ENCODE peak calls at places on chromosomes 12 and 14, in seven cellular contexts. One of them, this sample, is unnamed.
A peak's percentile ranks its signal among the peaks of the same experiment; 100 is the strongest.

GRCh38 chr12:27970391-27970980 is 2.0 kb downstream of the PTHLH start:
- DNase-seq in astrocyte: peak; percentile 56
- DNase-seq in tibial nerve: peak; percentile 11
- DNase-seq in kidney: peak; percentile 75
- DNase-seq in CD8-positive, alpha-beta memory T cell: no peak
- DNase-seq in CD4-positive, alpha-beta memory T cell: no peak
- DNase-seq in effector memory CD4-positive, alpha-beta T cell: no peak
- DNase-seq in this sample: no peak

GRCh38 chr12:111219440-111219839 is 149.5 kb downstream of the PHETA1 start:
- DNase-seq in astrocyte: no peak
- DNase-seq in tibial nerve: no peak
- DNase-seq in kidney: no peak
- DNase-seq in CD8-positive, alpha-beta memory T cell: no peak
- DNase-seq in CD4-positive, alpha-beta memory T cell: no peak
- DNase-seq in effector memory CD4-positive, alpha-beta T cell: no peak
- DNase-seq in this sample: no peak

GRCh38 chr12:9667403-9667802 is 2.1 kb upstream of the CLEC2D start:
- DNase-seq in astrocyte: no peak
- DNase-seq in tibial nerve: no peak
- DNase-seq in kidney: no peak
- DNase-seq in CD8-positive, alpha-beta memory T cell: no peak
- DNase-seq in CD4-positive, alpha-beta memory T cell: no peak
- DNase-seq in effector memory CD4-positive, alpha-beta T cell: no peak
- DNase-seq in this sample: no peak

GRCh38 chr14:101428409-101428808 is 132.9 kb upstream of the DIO3 start:
- DNase-seq in astrocyte: no peak
- DNase-seq in tibial nerve: no peak
- DNase-seq in kidney: no peak
- DNase-seq in CD8-positive, alpha-beta memory T cell: no peak
- DNase-seq in CD4-positive, alpha-beta memory T cell: no peak
- DNase-seq in effector memory CD4-positive, alpha-beta T cell: no peak
- DNase-seq in this sample: no peak

GRCh38 chr14:28704153-28704552 is 62.4 kb upstream of the FOXG1 start:
- DNase-seq in astrocyte: peak; percentile 47
- DNase-seq in tibial nerve: no peak
- DNase-seq in kidney: no peak
- DNase-seq in CD8-positive, alpha-beta memory T cell: no peak
- DNase-seq in CD4-positive, alpha-beta memory T cell: no peak
- DNase-seq in effector memory CD4-positive, alpha-beta T cell: no peak
- DNase-seq in this sample: no peak

GRCh38 chr12:80777587-80777986 is 60.9 kb downstream of the MYF5 start:
- DNase-seq in astrocyte: peak; percentile 25
- DNase-seq in tibial nerve: no peak
- DNase-seq in kidney: no peak
- DNase-seq in CD8-positive, alpha-beta memory T cell: no peak
- DNase-seq in CD4-positive, alpha-beta memory T cell: no peak
- DNase-seq in effector memory CD4-positive, alpha-beta T cell: no peak
- DNase-seq in this sample: no peak

GRCh38 chr12:51371295-51371953 is 19.8 kb downstream of the GALNT6 start:
- DNase-seq in astrocyte: peak; percentile 97
- DNase-seq in tibial nerve: peak; percentile 48
- DNase-seq in kidney: peak; percentile 88
- DNase-seq in CD8-positive, alpha-beta memory T cell: no peak
- DNase-seq in CD4-positive, alpha-beta memory T cell: no peak
- DNase-seq in effector memory CD4-positive, alpha-beta T cell: no peak
- DNase-seq in this sample: peak; percentile 77

GRCh38 chr12:67042697-67043131 is 226.4 kb upstream of the CAND1 start:
- DNase-seq in astrocyte: peak; percentile 71
- DNase-seq in tibial nerve: no peak
- DNase-seq in kidney: no peak
- DNase-seq in CD8-positive, alpha-beta memory T cell: no peak
- DNase-seq in CD4-positive, alpha-beta memory T cell: no peak
- DNase-seq in effector memory CD4-positive, alpha-beta T cell: no peak
- DNase-seq in this sample: no peak

GRCh38 chr12:54030889-54031860 is 1.7 kb upstream of the HOXC5 start:
- DNase-seq in astrocyte: peak; percentile 5
- DNase-seq in tibial nerve: no peak
- DNase-seq in kidney: peak; percentile 86
- DNase-seq in CD8-positive, alpha-beta memory T cell: no peak
- DNase-seq in CD4-positive, alpha-beta memory T cell: no peak
- DNase-seq in effector memory CD4-positive, alpha-beta T cell: no peak
- DNase-seq in this sample: no peak

DNA sequence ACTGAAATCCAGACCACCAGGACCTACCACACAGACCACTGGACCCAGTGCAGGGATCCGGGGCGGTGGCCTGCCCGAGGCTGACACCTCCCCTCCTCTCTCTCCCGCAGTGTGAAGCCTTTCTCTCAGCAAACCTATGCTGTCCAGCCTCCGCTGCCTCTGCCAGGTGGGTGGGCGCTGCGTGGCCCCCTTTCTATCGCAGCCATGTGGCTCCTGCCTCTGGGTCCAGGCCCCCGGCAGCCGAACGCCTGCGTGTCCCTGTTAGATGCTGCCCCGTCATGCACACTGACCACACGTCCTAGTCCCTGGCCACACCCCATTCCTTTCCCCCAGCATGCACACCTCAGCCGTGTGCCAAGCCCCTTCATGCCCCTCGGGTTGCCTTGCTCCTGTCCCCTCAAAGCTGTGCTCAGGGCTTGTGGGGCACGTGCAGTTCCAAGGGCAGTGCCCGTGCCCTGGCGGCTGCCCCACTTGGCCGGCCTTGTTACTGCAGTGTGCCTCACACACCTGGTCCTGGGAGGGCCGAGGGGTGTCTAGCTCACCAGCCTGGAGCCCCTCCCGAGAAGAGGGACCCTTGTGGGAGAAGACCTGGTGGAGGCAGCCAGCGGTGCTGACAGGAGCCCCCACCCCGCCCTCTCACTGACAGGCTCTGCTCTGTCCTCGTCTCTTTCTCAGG is 58.0 kb upstream of the TSPAN9 start:
- DNase-seq in astrocyte: no peak
- DNase-seq in tibial nerve: no peak
- DNase-seq in kidney: no peak
- DNase-seq in CD8-positive, alpha-beta memory T cell: no peak
- DNase-seq in CD4-positive, alpha-beta memory T cell: no peak
- DNase-seq in effector memory CD4-positive, alpha-beta T cell: no peak
- DNase-seq in this sample: no peak
- H3K36me3 ChIP-seq in astrocyte: no peaks in the 10 kb centered on the region
- H3K36me3 ChIP-seq in tibial nerve: peaks cover 58% of the 10 kb centered on the region
- H3K36me3 ChIP-seq in kidney: no peaks in the 10 kb centered on the region
- H3K36me3 ChIP-seq in CD8-positive, alpha-beta memory T cell: no peaks in the 10 kb centered on the region
- H3K36me3 ChIP-seq in CD4-positive, alpha-beta memory T cell: no peaks in the 10 kb centered on the region
- H3K36me3 ChIP-seq in effector memory CD4-positive, alpha-beta T cell: no peaks in the 10 kb centered on the region
- H3K36me3 ChIP-seq in this sample: no peaks in the 10 kb centered on the region

GRCh38 chr12:62789856-62790255 is 145.1 kb downstream of the PPM1H start:
- DNase-seq in astrocyte: no peak
- DNase-seq in tibial nerve: no peak
- DNase-seq in kidney: no peak
- DNase-seq in CD8-positive, alpha-beta memory T cell: no peak
- DNase-seq in CD4-positive, alpha-beta memory T cell: no peak
- DNase-seq in effector memory CD4-positive, alpha-beta T cell: no peak
- DNase-seq in this sample: no peak
- H3K27ac ChIP-seq in astrocyte: no peak overlapping the region
- H3K27ac ChIP-seq in tibial nerve: no peak overlapping the region
- H3K27ac ChIP-seq in kidney: no peak overlapping the region
- H3K27ac ChIP-seq in CD8-positive, alpha-beta memory T cell: no peak overlapping the region
- H3K27ac ChIP-seq in CD4-positive, alpha-beta memory T cell: no peak overlapping the region
- H3K27ac ChIP-seq in effector memory CD4-positive, alpha-beta T cell: no peak overlapping the region
- H3K27ac ChIP-seq in this sample: no peak overlapping the region

GRCh38 chr14:81519200-81519998 is 14.3 kb downstream of the SEL1L start:
- DNase-seq in astrocyte: no peak
- DNase-seq in tibial nerve: no peak
- DNase-seq in kidney: no peak
- DNase-seq in CD8-positive, alpha-beta memory T cell: no peak
- DNase-seq in CD4-positive, alpha-beta memory T cell: peak; percentile 14
- DNase-seq in effector memory CD4-positive, alpha-beta T cell: no peak
- DNase-seq in this sample: no peak

GRCh38 chr14:81521356-81521755 is 12.3 kb downstream of the SEL1L start:
- DNase-seq in astrocyte: no peak
- DNase-seq in tibial nerve: no peak
- DNase-seq in kidney: no peak
- DNase-seq in CD8-positive, alpha-beta memory T cell: no peak
- DNase-seq in CD4-positive, alpha-beta memory T cell: no peak
- DNase-seq in effector memory CD4-positive, alpha-beta T cell: no peak
- DNase-seq in this sample: no peak

GRCh38 chr14:81523016-81523415 is 10.6 kb downstream of the SEL1L start:
- DNase-seq in astrocyte: no peak
- DNase-seq in tibial nerve: no peak
- DNase-seq in kidney: no peak
- DNase-seq in CD8-positive, alpha-beta memory T cell: no peak
- DNase-seq in CD4-positive, alpha-beta memory T cell: no peak
- DNase-seq in effector memory CD4-positive, alpha-beta T cell: no peak
- DNase-seq in this sample: no peak

GRCh38 chr14:81525129-81525528 is 8.5 kb downstream of the SEL1L start:
- DNase-seq in astrocyte: no peak
- DNase-seq in tibial nerve: no peak
- DNase-seq in kidney: no peak
- DNase-seq in CD8-positive, alpha-beta memory T cell: no peak
- DNase-seq in CD4-positive, alpha-beta memory T cell: no peak
- DNase-seq in effector memory CD4-positive, alpha-beta T cell: no peak
- DNase-seq in this sample: no peak

GRCh38 chr14:81523616-81524015 is 10.0 kb downstream of the SEL1L start:
- DNase-seq in astrocyte: no peak
- DNase-seq in tibial nerve: no peak
- DNase-seq in kidney: no peak
- DNase-seq in CD8-positive, alpha-beta memory T cell: no peak
- DNase-seq in CD4-positive, alpha-beta memory T cell: no peak
- DNase-seq in effector memory CD4-positive, alpha-beta T cell: no peak
- DNase-seq in this sample: no peak
- H3K36me3 ChIP-seq in astrocyte: peaks cover 15% of the 10 kb centered on the region
- H3K36me3 ChIP-seq in tibial nerve: peaks cover 50% of the 10 kb centered on the region
- H3K36me3 ChIP-seq in kidney: peaks cover 6% of the 10 kb centered on the region
- H3K36me3 ChIP-seq in CD8-positive, alpha-beta memory T cell: peaks cover 9% of the 10 kb centered on the region
- H3K36me3 ChIP-seq in CD4-positive, alpha-beta memory T cell: peaks cover 16% of the 10 kb centered on the region
- H3K36me3 ChIP-seq in effector memory CD4-positive, alpha-beta T cell: peaks cover 43% of the 10 kb centered on the region
- H3K36me3 ChIP-seq in this sample: peaks cover 6% of the 10 kb centered on the region

DNA sequence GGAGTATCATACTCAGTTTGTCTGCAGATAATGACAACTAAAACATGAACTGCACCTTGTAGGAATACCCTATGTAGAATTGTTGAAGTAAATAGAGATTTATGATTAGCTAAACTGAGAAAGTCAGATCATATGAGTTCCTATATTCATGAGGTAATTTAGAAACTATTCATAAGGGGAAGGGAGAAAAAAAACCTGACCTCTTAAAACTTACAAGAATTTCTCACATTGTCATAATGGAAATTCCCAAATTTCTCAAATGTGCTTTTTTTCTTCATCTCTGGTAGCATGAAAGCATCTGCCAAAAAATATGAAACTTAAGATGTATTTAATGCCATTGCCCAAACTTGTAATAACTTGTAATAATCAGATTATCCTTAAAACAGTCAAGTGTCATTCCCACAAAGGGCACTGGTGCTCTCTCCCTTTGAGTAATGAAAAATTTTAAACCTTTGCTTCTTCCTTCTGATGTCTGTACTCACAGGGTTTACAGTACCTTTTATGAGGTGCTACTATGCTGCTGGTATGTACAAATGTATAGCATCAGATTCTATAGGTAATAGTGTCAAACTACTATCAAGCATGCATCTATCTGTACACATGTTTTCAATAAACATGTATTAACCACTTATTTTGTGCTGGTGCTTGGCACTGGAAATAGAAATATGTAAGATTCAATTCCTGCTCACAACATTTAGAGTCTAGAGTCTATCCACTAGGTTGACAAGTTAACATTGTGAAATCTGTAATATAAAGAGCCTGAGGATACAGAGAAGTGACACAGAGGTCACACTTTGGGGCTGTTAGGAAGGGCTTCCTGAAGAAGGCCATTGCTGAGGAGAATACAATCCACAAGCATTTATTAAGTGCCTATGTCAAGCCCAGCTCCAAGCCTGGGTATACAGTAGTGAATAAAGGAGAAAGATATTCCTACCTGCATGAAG is 17.4 kb upstream of the DRAM1 start:
- DNase-seq in astrocyte: no peak
- DNase-seq in tibial nerve: no peak
- DNase-seq in kidney: no peak
- DNase-seq in CD8-positive, alpha-beta memory T cell: no peak
- DNase-seq in CD4-positive, alpha-beta memory T cell: no peak
- DNase-seq in effector memory CD4-positive, alpha-beta T cell: no peak
- DNase-seq in this sample: no peak
- H3K27ac ChIP-seq in astrocyte: no peak overlapping the region
- H3K27ac ChIP-seq in tibial nerve: no peak overlapping the region
- H3K27ac ChIP-seq in kidney: no peak overlapping the region
- H3K27ac ChIP-seq in CD8-positive, alpha-beta memory T cell: no peak overlapping the region
- H3K27ac ChIP-seq in CD4-positive, alpha-beta memory T cell: no peak overlapping the region
- H3K27ac ChIP-seq in effector memory CD4-positive, alpha-beta T cell: no peak overlapping the region
- H3K27ac ChIP-seq in this sample: no peak overlapping the region

This sample was measured in breast epithelium.